ENCODE peak calls at places on chromosomes 5 and 9, in five cellular contexts. N is brain microvascular endothelial cell; O is CD8-positive, alpha-beta T cell; Z is IMR-90; I is CD4-positive, alpha-beta memory T cell. F is an unnamed sample. For H3K36me3, the result is how much of the 10 kb centered on the place peaks cover.

GRCh38 chr5:1111727-1112289 is at the start of gene SLC12A7:
- DNase-seq in Z (no peak), I (peak), N (no peak), O (peak), F (peak)

GRCh38 chr5:121251954-121252353 is 599.7 kb upstream of the FTMT start:
- DNase-seq in I (no peak), N (peak), Z (peak), O (no peak), F (no peak)

GRCh38 chr9:123960366-123960765 is 30.4 kb upstream of the DENND1A start:
- DNase-seq in I (no peak), Z (no peak), N (no peak), O (no peak), F (no peak)

GRCh38 chr5:343461-344401 is 22.2 kb downstream of the AHRR start:
- DNase-seq in N (peak), Z (peak), I (peak), O (peak), F (peak)

GRCh38 chr5:117943120-117943519 is 1045.2 kb downstream of the DTWD2 start:
- DNase-seq in Z (no peak), N (no peak), I (no peak), O (no peak), F (no peak)

GRCh38 chr5:16994576-16994975 is 58.5 kb upstream of the MYO10 start:
- DNase-seq in N (no peak), O (no peak), I (no peak), Z (no peak), F (no peak)

GRCh38 chr9:110183208-110184145 is 24.5 kb downstream of the C9orf152 start:
- DNase-seq in I (peak), O (peak), N (peak), Z (peak), F (peak)

GRCh38 chr9:129334744-129335080 is 156.7 kb upstream of the IER5L start:
- DNase-seq in I (no peak), O (no peak), N (no peak), Z (no peak), F (no peak)

GRCh38 chr5:138230981-138231589 is 18.0 kb upstream of the CDC23 start:
- DNase-seq in O (no peak), N (peak), I (no peak), Z (no peak), F (no peak)

GRCh38 chr9:108377382-108377781 is 478.4 kb downstream of the ACTL7B start:
- DNase-seq in I (no peak), Z (no peak), N (no peak), O (no peak), F (no peak)

GRCh38 chr5:137101544-137101943 is 397.6 kb downstream of the SPOCK1 start:
- DNase-seq in O (no peak), N (no peak), I (no peak), Z (peak), F (no peak)

GRCh38 chr9:34518110-34518616 is 4.6 kb downstream of the ENHO start:
- DNase-seq in I (no peak), N (no peak), Z (no peak), O (no peak), F (no peak)

GRCh38 chr5:7073666-7074065 is 322.3 kb upstream of the ADCY2 start:
- DNase-seq in O (no peak), Z (no peak), N (no peak), I (no peak), F (no peak)

GRCh38 chr9:126612813-126613641 is 701 bp upstream of the LMX1B start:
- DNase-seq in O (no peak), N (no peak), Z (no peak), I (no peak), F (no peak)

GRCh38 chr5:180142824-180143610 is 66.0 kb downstream of the RASGEF1C start:
- DNase-seq in O (no peak), I (no peak), Z (no peak), N (no peak), F (no peak)

GRCh38 chr5:140182803-140183367 is 7.9 kb downstream of the CYSTM1 start:
- DNase-seq in I (no peak), N (peak), O (no peak), Z (peak), F (peak)

GRCh38 chr5:173093597-173093996 is 37.4 kb downstream of the CREBRF start:
- DNase-seq in N (no peak), Z (no peak), O (no peak), I (no peak), F (peak)

GRCh38 chr9:90300901-90301688 is 341.5 kb downstream of the DIRAS2 start:
- DNase-seq in N (peak), I (no peak), Z (peak), O (no peak), F (peak)

GRCh38 chr5:35851282-35851681 is 5.4 kb upstream of the IL7R start:
- DNase-seq in O (no peak), I (no peak), Z (peak), N (no peak), F (no peak)

GRCh38 chr9:35548571-35548970 is 56.5 kb upstream of the TESK1 start:
- DNase-seq in O (no peak), I (no peak), Z (peak), N (no peak), F (no peak)

GRCh38 chr9:30329441-30329840 is 2055.0 kb upstream of the ACO1 start:
- DNase-seq in I (no peak), Z (no peak), N (no peak), O (no peak), F (no peak)

GRCh38 chr5:37172957-37173356 is 76.2 kb downstream of the CPLANE1 start:
- DNase-seq in I (no peak), Z (no peak), O (no peak), N (no peak), F (no peak)

GRCh38 chr9:83932001-83932400 is 10.8 kb upstream of the KIF27 start:
- DNase-seq in N (no peak), Z (no peak), I (no peak), O (no peak), F (no peak)

GRCh38 chr5:34543687-34544086 is 112.4 kb upstream of the RAI14 start:
- DNase-seq in O (no peak), I (no peak), Z (no peak), N (no peak), F (no peak)

GRCh38 chr9:27599102-27599501 is 25.8 kb upstream of the C9orf72 start:
- DNase-seq in I (no peak), Z (no peak), O (no peak), N (no peak), F (no peak)

GRCh38 chr9:115393976-115394775 is 276.2 kb upstream of the TNC start:
- DNase-seq in N (no peak), I (no peak), O (no peak), Z (no peak), F (no peak)

GRCh38 chr9:14993061-14993800 is 83.0 kb upstream of the FREM1 start:
- DNase-seq in N (peak), I (peak), O (peak), Z (peak), F (peak)

GRCh38 chr5:56814361-56814962 is 887 bp upstream of the MAP3K1 start:
- DNase-seq in O (peak), I (no peak), Z (no peak), N (no peak), F (peak)

GRCh38 chr9:101566904-101567724 is 27.7 kb downstream of the PPP3R2 start:
- DNase-seq in I (peak), O (peak), N (peak), Z (peak), F (no peak)

GRCh38 chr5:109656829-109657228 is 32.9 kb upstream of the MAN2A1 start:
- DNase-seq in Z (peak), N (peak), O (peak), I (peak), F (peak)

GRCh38 chr9:72871685-72872084 is 81.2 kb downstream of the ALDH1A1 start:
- DNase-seq in I (no peak), Z (peak), O (no peak), N (no peak), F (no peak)

DNA sequence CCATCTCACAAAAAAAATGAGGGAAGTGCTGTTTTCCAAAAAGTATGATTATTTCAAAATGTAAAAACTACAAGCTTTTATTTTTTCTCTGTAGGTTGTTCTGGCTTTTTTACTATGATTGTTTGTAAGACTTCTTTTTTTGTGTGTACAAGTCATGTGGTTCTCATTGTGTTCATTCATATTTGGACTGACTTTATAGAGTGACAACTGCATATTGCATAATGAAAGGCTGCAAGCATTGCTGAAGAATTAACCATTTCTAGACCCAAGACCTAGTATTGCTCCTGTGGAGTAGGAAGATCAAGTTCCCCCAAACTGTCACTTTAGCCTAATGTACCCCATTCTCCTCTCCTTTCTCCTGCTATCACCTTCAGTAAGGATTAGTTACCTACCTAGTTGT is 10.0 kb downstream of the MAP1B start:
- DNase-seq in Z (no peak), N (no peak), O (no peak), I (no peak), F (no peak)
- H3K36me3 ChIP-seq in Z (under half), N (half or more), O (under half), I (under half), F (under half)

GRCh38 chr5:134893748-134894505 is 11.0 kb upstream of the PCBD2 start:
- DNase-seq in N (no peak), O (no peak), Z (no peak), I (no peak), F (no peak)
- H3K27ac ChIP-seq in N (no peak), O (no peak), Z (no peak), I (no peak), F (no peak)

DNA sequence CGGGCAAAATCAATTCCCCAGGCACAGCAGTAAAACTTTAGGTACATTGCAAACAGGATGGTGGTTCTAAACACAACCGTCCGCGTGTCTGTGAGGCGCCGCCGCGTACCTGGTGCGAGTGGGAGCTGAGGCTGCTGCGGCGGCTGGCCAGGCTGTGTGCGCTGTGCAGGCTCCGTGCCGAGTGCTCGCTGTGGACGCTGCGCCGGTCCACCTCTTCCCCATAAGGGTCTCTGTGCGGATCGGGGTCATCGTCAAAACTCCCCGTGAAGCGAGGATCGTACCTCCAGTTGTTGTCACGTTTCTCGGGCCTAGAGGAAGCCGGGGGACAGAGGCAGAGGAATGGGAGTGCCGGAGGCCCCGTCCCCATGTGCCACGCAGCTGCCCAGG is 16.7 kb downstream of the SEC16A start:
- DNase-seq in O (no peak), N (no peak), I (no peak), Z (no peak), F (no peak)
- H3K4me3 ChIP-seq in O (no peak), N (no peak), I (no peak), Z (no peak), F (no peak)

GRCh38 chr9:125043631-125044030 is 99.7 kb downstream of the SCAI start:
- DNase-seq in N (no peak), I (no peak), Z (no peak), O (no peak), F (no peak)

GRCh38 chr9:125049212-125049611 is 94.1 kb downstream of the SCAI start:
- DNase-seq in Z (peak), N (no peak), O (no peak), I (no peak), F (no peak)
- H3K36me3 ChIP-seq in Z (under half), N (under half), O (under half), I (under half), F (under half)

DNA sequence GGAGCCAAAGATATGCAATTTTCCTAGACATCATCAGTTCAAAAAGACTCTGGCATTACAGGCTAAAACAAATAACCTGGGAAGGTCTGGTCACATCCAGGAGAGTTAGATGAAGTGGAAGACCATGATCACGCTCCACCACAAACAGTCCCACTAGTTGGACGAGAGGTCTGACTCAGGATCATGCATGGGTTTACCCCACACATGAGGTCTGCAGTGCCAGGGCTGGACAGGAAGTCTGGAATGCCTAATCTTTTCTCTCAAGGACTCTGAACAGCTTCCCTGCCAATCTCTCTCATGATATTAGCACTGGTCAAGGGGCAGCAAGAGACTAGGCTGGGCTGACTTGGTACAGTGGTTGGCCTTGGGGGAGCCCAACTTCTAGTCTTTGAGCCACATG is 7.1 kb downstream of the PRUNE2 start:
- DNase-seq in Z (no peak), I (no peak), N (no peak), O (no peak), F (no peak)
- H3K27ac ChIP-seq in Z (no peak), I (no peak), N (no peak), O (no peak), F (peak)

DNA sequence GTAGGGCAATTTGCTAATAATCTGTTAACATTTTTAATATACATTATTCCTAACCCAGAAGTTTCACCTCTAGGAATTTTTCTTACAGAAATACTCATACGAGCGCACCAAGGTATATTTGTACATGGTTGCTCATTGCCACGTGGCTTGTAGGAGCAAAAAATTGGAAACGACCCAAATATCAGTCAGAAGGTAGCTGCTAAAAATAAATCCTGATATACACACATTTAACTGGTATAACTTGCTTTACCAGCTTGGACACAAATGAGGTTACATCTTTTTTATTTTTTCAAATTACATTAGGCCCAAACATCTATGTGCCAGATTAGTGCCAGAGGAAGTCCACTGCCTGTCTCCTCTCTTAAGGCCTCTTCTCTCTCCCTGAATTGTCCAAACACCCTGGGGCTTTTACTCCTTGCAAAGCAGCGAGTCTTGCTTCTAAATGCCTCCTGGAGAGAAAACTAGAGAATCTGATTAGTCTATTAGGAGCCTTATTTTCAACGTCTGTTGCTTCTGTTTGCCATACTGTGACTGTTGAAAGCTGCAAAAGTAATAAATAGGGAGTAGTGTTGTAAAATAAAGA is 92.0 kb upstream of the SSBP2 start:
- DNase-seq in N (no peak), Z (no peak), O (no peak), I (no peak), F (no peak)
- H3K4me3 ChIP-seq in N (no peak), Z (no peak), O (no peak), I (no peak), F (no peak)

GRCh38 chr9:114183006-114183405 is 27.7 kb downstream of the COL27A1 start:
- DNase-seq in N (no peak), O (no peak), Z (no peak), I (no peak), F (no peak)
- H3K36me3 ChIP-seq in N (under half), O (under half), Z (under half), I (under half), F (under half)

DNA sequence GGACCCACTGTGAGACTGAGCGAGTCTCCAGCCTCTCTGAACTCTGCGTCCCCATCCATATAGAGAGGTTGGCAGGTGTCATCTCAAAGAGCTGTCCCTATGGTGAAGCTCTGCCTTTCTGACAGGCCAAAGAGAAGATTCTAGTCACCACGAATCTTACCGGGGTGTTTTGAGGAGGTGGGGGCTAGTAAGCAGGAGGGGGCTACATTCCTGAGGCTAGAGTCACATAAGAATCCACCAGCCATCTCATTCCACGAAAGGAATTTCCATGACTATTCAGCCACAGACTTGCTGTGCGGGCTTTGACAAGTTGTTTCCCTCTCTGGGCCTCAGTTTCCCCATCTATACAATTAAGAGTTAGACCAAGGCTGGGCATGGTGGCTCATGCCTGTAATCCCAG is 16.3 kb downstream of the PDGFRB start:
- DNase-seq in N (peak), O (no peak), Z (peak), I (no peak), F (no peak)
- H3K27ac ChIP-seq in N (peak), O (no peak), Z (peak), I (no peak), F (peak)

F was measured in transverse colon.